ENCODE peak calls at places on chromosomes 5 and 9, in five cellular contexts. I is Calu3; Q is CD8-positive, alpha-beta T cell; W is germinal center; G is RWPE1. U is an unnamed sample.

GRCh38 chr9:113587471-113588031 is 124.0 kb downstream of the RGS3 start:
- DNase-seq in I (no peak), W (no peak), G (no peak), Q (peak), U (peak)

GRCh38 chr9:38689678-38690077 is 30.3 kb downstream of the FAM240B start:
- DNase-seq in I (no peak), W (no peak), G (no peak), Q (no peak), U (peak)

GRCh38 chr9:33289501-33289900 is 815 bp upstream of the NFX1 start:
- DNase-seq in G (no peak), Q (peak), W (no peak), I (no peak), U (peak)

GRCh38 chr9:93268551-93269314 is 84.8 kb downstream of the WNK2 start:
- DNase-seq in Q (no peak), I (no peak), W (peak), G (no peak), U (no peak)

GRCh38 chr5:174222891-174223290 is 177.4 kb downstream of the NSG2 start:
- DNase-seq in W (no peak), Q (no peak), I (no peak), G (no peak), U (no peak)

GRCh38 chr9:16417101-16417500 is 453.4 kb downstream of the BNC2 start:
- DNase-seq in Q (no peak), W (no peak), I (no peak), G (no peak), U (no peak)

GRCh38 chr5:473344-474192 is 30.6 kb downstream of the EXOC3 start:
- DNase-seq in W (peak), I (peak), Q (peak), G (peak), U (no peak)

GRCh38 chr5:138725153-138725884 is 27.9 kb upstream of the CTNNA1 start:
- DNase-seq in G (peak), I (peak), Q (no peak), W (no peak), U (peak)

GRCh38 chr5:65263291-65263690 is 218.4 kb downstream of the ADAMTS6 start:
- DNase-seq in Q (no peak), I (no peak), G (no peak), W (no peak), U (no peak)

GRCh38 chr9:81138173-81138572 is 551.2 kb downstream of the TLE1 start:
- DNase-seq in G (no peak), Q (no peak), I (no peak), W (no peak), U (no peak)

GRCh38 chr9:37031902-37032301 is 2.2 kb downstream of the PAX5 start:
- DNase-seq in G (no peak), I (no peak), Q (no peak), W (no peak), U (no peak)

GRCh38 chr5:90802695-90803317 is 244.2 kb downstream of the ADGRV1 start:
- DNase-seq in G (peak), W (peak), Q (no peak), I (peak), U (peak)

GRCh38 chr9:35868972-35869371 is 1.2 kb downstream of the OR13J1 start:
- DNase-seq in I (no peak), W (no peak), G (no peak), Q (no peak), U (no peak)

GRCh38 chr5:15286659-15287058 is 213.3 kb upstream of the FBXL7 start:
- DNase-seq in W (no peak), Q (no peak), G (no peak), I (no peak), U (no peak)

GRCh38 chr9:75833765-75834164 is 56.7 kb upstream of the PCSK5 start:
- DNase-seq in Q (no peak), W (no peak), G (no peak), I (no peak), U (no peak)

GRCh38 chr5:105263522-105263921 is 1700.9 kb upstream of the NUDT12 start:
- DNase-seq in I (no peak), Q (no peak), G (no peak), W (no peak), U (no peak)

GRCh38 chr9:108842610-108843295 is 13.0 kb downstream of the ACTL7B start:
- DNase-seq in W (no peak), I (no peak), G (no peak), Q (no peak), U (no peak)

GRCh38 chr5:170534177-170534576 is 30.4 kb downstream of the KCNIP1 start:
- DNase-seq in I (peak), Q (no peak), W (no peak), G (no peak), U (no peak)

GRCh38 chr5:139640432-139641115 is 7.6 kb upstream of the CXXC5 start:
- DNase-seq in G (no peak), I (no peak), Q (no peak), W (no peak), U (no peak)